ENCODE peak calls at places on chromosomes 2 and 18, in eight cellular contexts. H is hepatocyte, L is DND-41, Q is MM.1S, Z is A549, U is neural progenitor cell, B is IMR-90, J is HCT116. T is an unnamed sample.

GRCh38 chr2:171365232-171365631 is 68.6 kb downstream of the METTL8 start:
- DNase-seq in H (no peak), L (no peak), Q (no peak), Z (no peak), U (no peak), B (no peak), J (no peak), T (no peak)

GRCh38 chr2:221096651-221097567 is 475.2 kb downstream of the EPHA4 start:
- DNase-seq in H (no peak), L (no peak), Q (no peak), Z (no peak), U (no peak), B (no peak), J (no peak), T (no peak)

GRCh38 chr2:123438277-123439050 is 586.6 kb upstream of the CNTNAP5 start:
- DNase-seq in H (peak; percentile 5), L (no peak), Q (no peak), Z (no peak), U (no peak), B (no peak), J (no peak), T (no peak)

GRCh38 chr18:49547701-49548100 is 14.2 kb upstream of the LIPG start:
- DNase-seq in H (no peak), L (no peak), Q (no peak), Z (no peak), U (no peak), B (no peak), J (no peak), T (no peak)

GRCh38 chr2:234483568-234484251 is 13.2 kb downstream of the ARL4C start:
- DNase-seq in H (no peak), L (peak; percentile 94), Q (peak; percentile 84), Z (no peak), U (peak; percentile 15), B (no peak), J (no peak), T (peak; percentile 95)

GRCh38 chr2:8193686-8194615 is 487.9 kb upstream of the ID2 start:
- DNase-seq in H (no peak), L (no peak), Q (no peak), Z (no peak), U (peak; percentile 89), B (no peak), J (no peak), T (no peak)

GRCh38 chr2:188291617-188292445 is at the start of gene GULP1:
- DNase-seq in H (peak; percentile 90), L (no peak), Q (peak; percentile 55), Z (peak; percentile 47), U (peak; percentile 95), B (peak; percentile 75), J (no peak), T (no peak)

GRCh38 chr2:33421820-33422219 is 54.6 kb upstream of the RASGRP3 start:
- DNase-seq in H (no peak), L (no peak), Q (no peak), Z (no peak), U (no peak), B (no peak), J (no peak), T (no peak)

GRCh38 chr18:67432806-67433205 is 83.7 kb downstream of the DSEL start:
- DNase-seq in H (no peak), L (no peak), Q (no peak), Z (no peak), U (no peak), B (peak; percentile 63), J (no peak), T (no peak)

GRCh38 chr2:159148891-159149290 is 137.6 kb downstream of the WDSUB1 start:
- DNase-seq in H (no peak), L (no peak), Q (no peak), Z (no peak), U (peak; percentile 47), B (no peak), J (no peak), T (no peak)

GRCh38 chr18:35572644-35573043 is 8.9 kb upstream of the GALNT1 start:
- DNase-seq in H (no peak), L (no peak), Q (no peak), Z (no peak), U (no peak), B (peak; percentile 67), J (no peak), T (no peak)

GRCh38 chr2:18829331-18829902 is 240.0 kb upstream of the NT5C1B start:
- DNase-seq in H (no peak), L (no peak), Q (no peak), Z (no peak), U (no peak), B (peak; percentile 59), J (no peak), T (no peak)

GRCh38 chr2:11988691-11989465 is 242.4 kb downstream of the LPIN1 start:
- DNase-seq in H (no peak), L (no peak), Q (no peak), Z (no peak), U (no peak), B (no peak), J (no peak), T (no peak)

GRCh38 chr2:11983870-11984269 is 237.4 kb downstream of the LPIN1 start:
- DNase-seq in H (no peak), L (no peak), Q (no peak), Z (no peak), U (no peak), B (no peak), J (no peak), T (no peak)

GRCh38 chr2:11984556-11985158 is 238.2 kb downstream of the LPIN1 start:
- DNase-seq in H (no peak), L (peak; percentile 49), Q (no peak), Z (no peak), U (no peak), B (no peak), J (no peak), T (no peak)

GRCh38 chr2:11985817-11986566 is 239.6 kb downstream of the LPIN1 start:
- DNase-seq in H (no peak), L (no peak), Q (no peak), Z (no peak), U (peak; percentile 26), B (no peak), J (no peak), T (no peak)

DNA sequence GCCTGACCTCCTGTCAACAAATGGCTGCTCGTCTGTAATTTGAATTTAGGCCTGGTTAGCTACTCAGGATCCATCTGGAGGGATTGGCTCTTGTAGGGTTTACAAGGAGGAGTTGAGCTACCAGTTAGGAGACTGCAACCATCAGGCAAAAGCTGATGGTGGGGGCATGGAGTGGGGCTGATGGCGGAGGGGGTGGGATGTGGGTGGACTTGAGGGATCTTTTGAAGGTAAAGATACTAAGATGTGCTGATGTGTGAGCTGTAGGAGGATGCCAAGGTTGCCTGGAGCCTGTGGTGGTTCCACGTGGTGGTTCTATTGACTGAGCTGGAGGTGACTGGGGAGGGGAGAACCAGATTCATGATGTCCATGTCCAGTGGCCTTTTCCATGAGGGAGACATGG is 240.7 kb downstream of the LPIN1 start:
- DNase-seq in H (no peak), L (no peak), Q (no peak), Z (no peak), U (no peak), B (no peak), J (no peak), T (no peak)
- H3K4me2 ChIP-seq in H (no peak overlapping the region), L (no peak overlapping the region), Q (no peak overlapping the region), Z (no peak overlapping the region), U (no peak overlapping the region), B (no peak overlapping the region), J (no peak overlapping the region), T (no peak overlapping the region)

DNA sequence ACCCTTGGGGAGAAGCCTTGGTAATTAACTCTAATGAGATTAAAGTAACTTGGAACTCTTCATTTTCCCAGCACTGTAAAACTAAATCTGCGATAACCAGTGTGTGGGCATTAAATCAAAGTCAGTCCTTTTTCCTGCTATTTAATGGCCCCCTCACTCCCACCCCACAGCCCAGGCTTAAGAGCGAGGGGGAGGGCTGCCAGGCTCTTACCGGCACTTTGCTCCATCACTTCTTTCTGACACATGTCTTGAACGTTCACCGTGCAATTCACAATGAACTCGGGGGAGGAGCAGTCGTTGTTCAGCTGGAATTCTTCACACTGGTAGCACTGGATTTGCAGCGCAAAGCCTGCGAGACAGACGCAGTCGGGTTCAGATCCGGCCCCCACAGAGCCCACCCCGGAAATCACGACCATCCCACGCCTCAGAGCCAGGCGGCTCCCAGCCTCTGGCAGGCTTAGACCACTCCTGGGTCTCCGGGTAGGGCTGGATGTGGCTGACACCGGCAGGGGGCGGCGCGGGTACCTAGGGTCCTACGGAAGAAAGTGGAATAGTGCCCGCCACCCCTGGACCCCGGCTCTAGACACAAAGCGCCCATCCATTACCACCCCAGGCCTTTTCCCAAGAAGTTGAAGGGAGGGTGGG is 1.7 kb downstream of the LYPD1 start:
- DNase-seq in H (peak; percentile 40), L (no peak), Q (no peak), Z (peak; percentile 21), U (peak; percentile 76), B (no peak), J (no peak), T (no peak)
- TF ChIP-seq CTCF in H (peak; percentile 28), L (no peak), Q (no peak), Z (peak; percentile 20), U (peak; percentile 60), B (peak; percentile 30), J (no peak), T (no peak)

DNA sequence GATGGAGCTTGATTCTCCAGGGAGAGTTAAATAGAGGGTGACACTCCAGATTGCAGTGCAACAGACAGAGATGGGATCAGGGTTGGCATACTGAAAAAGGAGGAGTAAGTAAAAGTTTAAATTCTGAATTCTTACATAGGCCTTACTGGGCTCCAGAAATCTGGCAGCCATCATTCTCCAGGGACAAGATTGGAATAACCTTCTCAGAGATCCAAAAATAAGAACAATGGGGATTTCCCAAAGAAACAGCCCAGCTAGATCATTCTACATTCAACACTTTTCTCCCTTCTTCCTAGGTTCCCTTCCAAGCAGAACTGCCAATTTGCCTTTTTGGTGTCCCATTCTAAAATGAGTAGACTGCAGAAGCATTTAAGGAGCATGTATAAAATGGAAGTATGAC is 14.9 kb upstream of the SERPINB2 start:
- DNase-seq in H (no peak), L (no peak), Q (no peak), Z (no peak), U (no peak), B (no peak), J (no peak), T (no peak)
- H3K4me1 ChIP-seq in H (no peaks in the 10 kb centered on the region), L (peaks cover 8% of the 10 kb centered on the region), Q (no peaks in the 10 kb centered on the region), Z (no peaks in the 10 kb centered on the region), U (no peaks in the 10 kb centered on the region), B (no peaks in the 10 kb centered on the region), J (no peaks in the 10 kb centered on the region), T (no peaks in the 10 kb centered on the region)

GRCh38 chr18:44719519-44720060 is 38.9 kb downstream of the SETBP1 start:
- DNase-seq in H (no peak), L (no peak), Q (no peak), Z (no peak), U (no peak), B (no peak), J (no peak), T (no peak)

GRCh38 chr18:44727291-44727690 is 46.6 kb downstream of the SETBP1 start:
- DNase-seq in H (no peak), L (no peak), Q (no peak), Z (no peak), U (no peak), B (no peak), J (no peak), T (no peak)

GRCh38 chr18:44723366-44723765 is 42.7 kb downstream of the SETBP1 start:
- DNase-seq in H (no peak), L (no peak), Q (no peak), Z (no peak), U (no peak), B (no peak), J (no peak), T (peak; percentile 16)

GRCh38 chr18:44725300-44726096 is 44.8 kb downstream of the SETBP1 start:
- DNase-seq in H (no peak), L (peak; percentile 82), Q (peak; percentile 86), Z (no peak), U (no peak), B (peak; percentile 43), J (no peak), T (peak; percentile 19)

GRCh38 chr18:44723973-44724778 is 43.5 kb downstream of the SETBP1 start:
- DNase-seq in H (no peak), L (no peak), Q (peak; percentile 51), Z (no peak), U (no peak), B (no peak), J (no peak), T (no peak)
- H3K4me2 ChIP-seq in H (no peak overlapping the region), L (no peak overlapping the region), Q (peak overlapping the region; percentile 54), Z (no peak overlapping the region), U (peak overlapping the region; percentile 55), B (no peak overlapping the region), J (no peak overlapping the region), T (peak overlapping the region; percentile 73)

T was measured in OCI-LY7.